ENCODE peak calls at places on chromosomes 7 and 10, in seven cellular contexts. I is dorsolateral prefrontal cortex, C is neural progenitor cell, S is nephron progenitor cell, O is chondrocyte, F is astrocyte, T is astrocyte of the spinal cord. R is an unnamed sample.

GRCh38 chr10:46240684-46241565 is 45.9 kb upstream of the ANTXRL start:
- DNase-seq in I (no peak), C (no peak), S (no peak), O (no peak), F (no peak), T (no peak), R (no peak)

GRCh38 chr7:40301486-40302065 is 166.8 kb downstream of the SUGCT start:
- DNase-seq in I (no peak), C (no peak), S (no peak), O (no peak), F (peak), T (peak), R (no peak)

GRCh38 chr10:93554760-93555432 is 11.6 kb upstream of the FFAR4 start:
- DNase-seq in I (peak), C (peak), S (peak), O (no peak), F (peak), T (peak), R (peak)

GRCh38 chr10:46233101-46233500 is 53.7 kb upstream of the ANTXRL start:
- DNase-seq in I (no peak), C (no peak), S (no peak), O (no peak), F (no peak), T (no peak), R (no peak)

GRCh38 chr10:3516626-3517255 is 268.3 kb downstream of the KLF6 start:
- DNase-seq in I (no peak), C (no peak), S (no peak), O (no peak), F (no peak), T (peak), R (no peak)

GRCh38 chr10:17624996-17625395 is 7.8 kb upstream of the HACD1 start:
- DNase-seq in I (no peak), C (no peak), S (no peak), O (no peak), F (no peak), T (no peak), R (no peak)

GRCh38 chr7:106610996-106611886 is 49.7 kb downstream of the CCDC71L start:
- DNase-seq in I (no peak), C (no peak), S (no peak), O (no peak), F (peak), T (peak), R (no peak)

GRCh38 chr7:101555269-101555920 is 73.7 kb downstream of the MYL10 start:
- DNase-seq in I (no peak), C (no peak), S (no peak), O (peak), F (no peak), T (no peak), R (no peak)

GRCh38 chr7:30893357-30893756 is 18.3 kb upstream of the AQP1 start:
- DNase-seq in I (no peak), C (no peak), S (no peak), O (no peak), F (peak), T (peak), R (peak)

GRCh38 chr10:130394832-130395231 is 258.6 kb downstream of the GLRX3 start:
- DNase-seq in I (no peak), C (no peak), S (no peak), O (no peak), F (no peak), T (no peak), R (no peak)

GRCh38 chr10:31760674-31761081 is 168.0 kb downstream of the ARHGAP12 start:
- DNase-seq in I (no peak), C (no peak), S (no peak), O (no peak), F (peak), T (no peak), R (no peak)

DNA sequence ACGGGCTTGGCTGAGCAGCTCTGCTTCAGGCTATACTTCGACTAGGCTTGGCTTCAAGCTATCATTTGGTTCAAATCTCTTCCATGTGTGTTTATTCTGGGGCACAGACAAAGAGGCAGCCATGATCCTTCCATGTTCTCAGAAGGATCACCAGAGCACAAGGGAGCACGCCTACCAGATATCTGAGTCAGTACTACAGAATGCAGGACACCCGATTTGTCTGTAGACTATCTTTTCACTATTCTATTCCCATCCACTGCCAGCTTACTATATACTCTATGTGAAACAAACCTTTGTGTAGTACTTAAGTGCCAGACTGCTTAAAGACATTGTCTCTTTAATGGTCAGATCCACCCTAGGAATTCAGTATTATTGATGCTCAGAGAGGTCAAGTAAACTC is 35.1 kb downstream of the CH25H start:
- DNase-seq in I (no peak), C (no peak), S (no peak), O (no peak), F (no peak), T (no peak), R (no peak)
- TF ChIP-seq CTCF in I (no peak), C (no peak), S (no peak), O (no peak), F (no peak), T (no peak), R (no peak)

GRCh38 chr10:22244001-22244400 is 26.2 kb upstream of the EBLN1 start:
- DNase-seq in I (no peak), C (no peak), S (no peak), O (no peak), F (no peak), T (no peak), R (no peak)
- TF ChIP-seq CTCF in I (no peak), C (peak), S (no peak), O (peak), F (no peak), T (peak), R (peak)

GRCh38 chr10:77837248-77837924 is 89.2 kb downstream of the DLG5 start:
- DNase-seq in I (peak), C (peak), S (peak), O (no peak), F (peak), T (peak), R (peak)
- TF ChIP-seq CTCF in I (peak), C (peak), S (peak), O (peak), F (no peak), T (peak), R (peak)

GRCh38 chr7:72336382-72336886 is 75.7 kb downstream of the CALN1 start:
- DNase-seq in I (no peak), C (peak), S (peak), O (no peak), F (no peak), T (no peak), R (peak)

GRCh38 chr7:72336887-72337821 is 75.0 kb downstream of the CALN1 start:
- DNase-seq in I (peak), C (peak), S (peak), O (no peak), F (no peak), T (no peak), R (peak)

GRCh38 chr7:72334733-72335132 is 77.4 kb downstream of the CALN1 start:
- DNase-seq in I (no peak), C (no peak), S (no peak), O (no peak), F (no peak), T (no peak), R (no peak)

GRCh38 chr7:72335561-72336381 is 76.4 kb downstream of the CALN1 start:
- DNase-seq in I (peak), C (peak), S (peak), O (no peak), F (no peak), T (no peak), R (peak)

GRCh38 chr7:72334066-72334465 is 78.1 kb downstream of the CALN1 start:
- DNase-seq in I (no peak), C (peak), S (no peak), O (no peak), F (no peak), T (no peak), R (peak)
- TF ChIP-seq CTCF in I (peak), C (peak), S (peak), O (peak), F (no peak), T (no peak), R (peak)

GRCh38 chr7:150417863-150418262 is 32.6 kb upstream of the GIMAP8 start:
- DNase-seq in I (no peak), C (no peak), S (no peak), O (no peak), F (no peak), T (no peak), R (peak)
- TF ChIP-seq CTCF in I (no peak), C (no peak), S (no peak), O (peak), F (no peak), T (no peak), R (peak)

DNA sequence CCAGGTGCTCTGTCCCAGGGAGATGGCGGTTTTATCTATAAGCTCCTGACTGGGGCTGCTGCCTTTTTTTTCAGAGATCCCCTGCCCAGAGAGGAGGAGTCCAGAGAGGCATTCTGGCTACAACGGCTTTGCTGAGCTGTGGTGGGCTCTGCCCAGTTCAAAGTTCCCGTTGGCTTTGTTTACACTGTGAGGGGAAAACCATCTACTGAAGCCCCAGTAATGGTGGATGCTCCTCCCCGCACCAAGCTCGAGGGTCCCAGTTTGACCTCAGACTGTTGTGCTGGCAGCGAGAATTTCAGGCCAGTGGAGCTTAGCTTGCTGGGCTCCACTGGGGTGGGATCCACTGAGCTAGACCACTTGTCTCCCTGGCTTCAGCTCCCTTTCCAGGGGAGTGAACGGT is 16.4 kb upstream of the SLC26A5 start:
- DNase-seq in I (no peak), C (no peak), S (no peak), O (no peak), F (no peak), T (no peak), R (no peak)
- TF ChIP-seq CTCF in I (no peak), C (no peak), S (no peak), O (no peak), F (no peak), T (no peak), R (no peak)

GRCh38 chr10:33974976-33975478 is 640.6 kb upstream of the NRP1 start:
- DNase-seq in I (no peak), C (no peak), S (no peak), O (no peak), F (no peak), T (no peak), R (no peak)
- TF ChIP-seq CTCF in I (no peak), C (no peak), S (no peak), O (no peak), F (no peak), T (no peak), R (no peak)

DNA sequence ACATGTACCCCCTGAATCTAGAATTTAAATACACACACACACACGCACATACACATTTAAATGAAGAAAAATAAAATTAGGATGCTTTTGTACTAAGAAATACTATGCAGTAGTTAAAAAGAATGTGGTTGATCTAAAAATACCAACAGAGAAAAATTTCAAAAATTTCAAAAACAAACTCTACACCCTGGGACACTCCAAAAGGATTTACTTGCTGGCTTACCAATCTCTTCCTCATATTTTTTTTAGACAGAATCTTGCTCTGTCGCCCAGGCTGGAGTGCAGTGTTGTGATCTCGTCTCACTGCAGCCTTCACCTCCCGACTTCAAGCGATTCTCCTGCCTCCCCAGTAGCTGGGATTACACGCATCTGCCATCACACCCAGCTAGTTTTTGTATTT is 80.9 kb downstream of the HIP1 start:
- DNase-seq in I (no peak), C (no peak), S (no peak), O (no peak), F (no peak), T (no peak), R (no peak)
- TF ChIP-seq CTCF in I (no peak), C (no peak), S (no peak), O (no peak), F (no peak), T (no peak), R (no peak)

GRCh38 chr7:78377532-78377931 is 579.0 kb downstream of the PHTF2 start:
- DNase-seq in I (no peak), C (no peak), S (no peak), O (no peak), F (no peak), T (no peak), R (no peak)
- TF ChIP-seq CTCF in I (peak), C (peak), S (peak), O (no peak), F (no peak), T (no peak), R (no peak)

GRCh38 chr7:32762894-32763293 is 128.7 kb downstream of the KBTBD2 start:
- DNase-seq in I (no peak), C (peak), S (peak), O (no peak), F (no peak), T (no peak), R (no peak)

GRCh38 chr7:32762321-32762669 is 129.3 kb downstream of the KBTBD2 start:
- DNase-seq in I (no peak), C (no peak), S (no peak), O (no peak), F (no peak), T (no peak), R (no peak)

GRCh38 chr7:32765185-32765584 is 126.4 kb downstream of the KBTBD2 start:
- DNase-seq in I (no peak), C (no peak), S (no peak), O (no peak), F (no peak), T (no peak), R (no peak)

DNA sequence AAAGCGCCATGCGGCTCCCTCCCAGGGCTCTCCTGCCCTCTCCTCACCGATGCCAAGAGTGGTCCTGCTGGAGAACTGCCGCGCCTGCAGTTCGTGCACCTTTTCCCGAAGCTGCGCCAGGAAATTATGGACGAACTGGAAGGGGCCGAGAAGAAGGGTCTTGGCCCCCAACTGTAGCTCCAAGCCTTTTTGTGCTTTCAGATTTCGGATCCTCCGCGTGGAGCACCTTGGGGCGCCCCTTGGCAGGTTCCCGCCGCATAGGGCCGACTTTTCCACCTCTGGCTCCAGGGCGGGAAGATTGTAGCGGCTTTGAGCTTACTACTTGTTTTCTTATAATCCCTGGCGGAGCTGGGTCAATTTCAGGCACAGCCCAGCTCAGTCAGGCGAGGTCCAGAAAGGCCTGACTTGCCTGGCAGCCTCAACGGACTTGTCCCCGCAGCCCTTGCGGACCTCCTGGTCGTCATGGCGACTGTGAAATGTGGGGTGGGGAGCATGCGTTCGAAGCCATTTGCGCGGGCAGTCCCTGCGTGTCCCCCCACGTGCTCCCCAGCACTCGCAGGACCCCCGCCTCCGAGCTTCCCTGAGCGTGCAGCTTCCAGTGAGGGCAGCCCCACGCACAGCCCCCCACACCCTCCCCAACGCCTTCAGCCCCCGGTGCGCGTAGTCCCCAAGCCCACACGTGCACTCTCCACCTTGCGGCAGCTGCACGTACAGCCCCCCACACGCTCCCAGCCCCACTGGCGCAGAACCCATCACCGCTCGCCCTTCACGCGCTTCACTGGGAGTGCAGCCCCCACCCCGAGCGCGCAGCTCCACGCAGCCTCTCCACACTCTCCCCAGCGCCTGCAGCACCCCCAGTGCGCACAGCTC is 129.9 kb downstream of the KBTBD2 start:
- DNase-seq in I (peak), C (peak), S (peak), O (peak), F (no peak), T (no peak), R (peak)
- TF ChIP-seq CTCF in I (no peak), C (no peak), S (no peak), O (no peak), F (no peak), T (no peak), R (no peak)

R was measured in SK-N-SH.